ENCODE peak calls at places on chromosomes 5 and 9, in five cellular contexts. M, S, X, V and C are unnamed samples.

GRCh38 chr5:56298329-56298962 is 65.3 kb upstream of the ANKRD55 start:
- DNase-seq in V (no peak), M (no peak), S (no peak), X (no peak), C (no peak)

GRCh38 chr9:129894106-129894823 is 59.0 kb downstream of the USP20 start:
- DNase-seq in X (no peak), S (no peak), V (no peak), M (no peak), C (no peak)

GRCh38 chr9:3578786-3579185 is 53.0 kb upstream of the RFX3 start:
- DNase-seq in X (no peak), S (no peak), M (no peak), V (no peak), C (no peak)

GRCh38 chr9:96493757-96494156 is 43.8 kb downstream of the HABP4 start:
- DNase-seq in S (no peak), V (no peak), M (no peak), X (no peak), C (no peak)

GRCh38 chr5:139147743-139148079 is 50.5 kb downstream of the SIL1 start:
- DNase-seq in S (peak), X (no peak), V (peak), M (peak), C (no peak)

GRCh38 chr5:123344819-123345426 is 78.3 kb downstream of the CEP120 start:
- DNase-seq in V (peak), S (no peak), M (no peak), X (no peak), C (no peak)

GRCh38 chr5:156617426-156617825 is 232.7 kb upstream of the PPP1R2B start:
- DNase-seq in V (no peak), M (no peak), S (no peak), X (no peak), C (no peak)

GRCh38 chr5:159990506-159990905 is 18.4 kb upstream of the TTC1 start:
- DNase-seq in X (no peak), M (no peak), V (no peak), S (no peak), C (no peak)

GRCh38 chr9:36051317-36051716 is 14.6 kb downstream of the RECK start:
- DNase-seq in S (no peak), X (no peak), V (no peak), M (no peak), C (no peak)

GRCh38 chr9:105297442-105298097 is 53.1 kb downstream of the SLC44A1 start:
- DNase-seq in M (no peak), S (no peak), X (no peak), V (no peak), C (no peak)

GRCh38 chr9:121380941-121381340 is 10.9 kb upstream of the STOM start:
- DNase-seq in X (no peak), M (no peak), V (no peak), S (peak), C (no peak)

GRCh38 chr5:1747079-1747802 is 52.4 kb downstream of the MRPL36 start:
- DNase-seq in S (no peak), V (no peak), M (peak), X (no peak), C (no peak)

GRCh38 chr5:135016926-135017325 is 17.1 kb downstream of the PITX1 start:
- DNase-seq in M (peak), S (no peak), X (no peak), V (no peak), C (no peak)

GRCh38 chr9:81499021-81499454 is 190.3 kb downstream of the TLE1 start:
- DNase-seq in M (no peak), X (no peak), V (peak), S (no peak), C (no peak)

GRCh38 chr9:89489548-89490527 is 8.1 kb downstream of the SEMA4D start:
- DNase-seq in S (no peak), X (no peak), V (no peak), M (no peak), C (no peak)

GRCh38 chr5:61333351-61334223 is 1.5 kb downstream of the ZSWIM6 start:
- DNase-seq in V (peak), M (no peak), X (peak), S (peak), C (peak)

GRCh38 chr5:179694561-179694960 is 4.2 kb upstream of the CANX start:
- DNase-seq in X (no peak), M (no peak), S (no peak), V (no peak), C (no peak)

GRCh38 chr9:102700936-102701335 is 294.2 kb upstream of the CYLC2 start:
- DNase-seq in V (no peak), X (no peak), M (no peak), S (no peak), C (no peak)

GRCh38 chr9:35905912-35906679 is at the start of gene HRCT1:
- DNase-seq in S (peak), M (peak), V (peak), X (no peak), C (no peak)

GRCh38 chr5:134552301-134552700 is 26.8 kb downstream of the JADE2 start:
- DNase-seq in M (no peak), S (no peak), X (no peak), V (no peak), C (no peak)

GRCh38 chr9:120702075-120702474 is 12.2 kb downstream of the MEGF9 start:
- DNase-seq in S (no peak), X (no peak), M (no peak), V (no peak), C (no peak)

GRCh38 chr9:95462419-95463121 is 54.2 kb downstream of the PTCH1 start:
- DNase-seq in M (no peak), S (peak), X (peak), V (peak), C (peak)

GRCh38 chr9:101398930-101399640 is 434 bp downstream of the ZNF189 start:
- DNase-seq in S (peak), X (no peak), V (peak), M (peak), C (no peak)

GRCh38 chr5:154970759-154971158 is 29.9 kb downstream of the MRPL22 start:
- DNase-seq in V (no peak), S (no peak), M (no peak), X (no peak), C (no peak)

GRCh38 chr5:154966081-154966841 is 25.4 kb downstream of the MRPL22 start:
- DNase-seq in X (no peak), V (no peak), S (no peak), M (no peak), C (no peak)

GRCh38 chr5:154971501-154971900 is 30.6 kb downstream of the MRPL22 start:
- DNase-seq in V (no peak), M (no peak), S (no peak), X (no peak), C (no peak)

GRCh38 chr5:154968953-154969352 is 28.1 kb downstream of the MRPL22 start:
- DNase-seq in V (no peak), S (no peak), M (no peak), X (no peak), C (no peak)

GRCh38 chr5:154967419-154968024 is 26.6 kb downstream of the MRPL22 start:
- DNase-seq in S (no peak), M (no peak), X (no peak), V (no peak), C (no peak)
- TF ChIP-seq POLR2AphosphoS5 in S (no peak), M (no peak), X (no peak), V (no peak), C (no peak)

GRCh38 chr9:136534396-136534795 is 11.5 kb downstream of the NOTCH1 start:
- DNase-seq in V (no peak), M (no peak), S (no peak), X (no peak), C (no peak)
- TF ChIP-seq POLR2A in V (no peak), M (no peak), S (no peak), X (no peak), C (no peak)

GRCh38 chr5:154002093-154002492 is 36.6 kb downstream of the FAM114A2 start:
- DNase-seq in V (no peak), S (no peak), M (no peak), X (no peak), C (no peak)
- TF ChIP-seq POLR2AphosphoS5 in V (peak), S (peak), M (no peak), X (no peak), C (no peak)

DNA sequence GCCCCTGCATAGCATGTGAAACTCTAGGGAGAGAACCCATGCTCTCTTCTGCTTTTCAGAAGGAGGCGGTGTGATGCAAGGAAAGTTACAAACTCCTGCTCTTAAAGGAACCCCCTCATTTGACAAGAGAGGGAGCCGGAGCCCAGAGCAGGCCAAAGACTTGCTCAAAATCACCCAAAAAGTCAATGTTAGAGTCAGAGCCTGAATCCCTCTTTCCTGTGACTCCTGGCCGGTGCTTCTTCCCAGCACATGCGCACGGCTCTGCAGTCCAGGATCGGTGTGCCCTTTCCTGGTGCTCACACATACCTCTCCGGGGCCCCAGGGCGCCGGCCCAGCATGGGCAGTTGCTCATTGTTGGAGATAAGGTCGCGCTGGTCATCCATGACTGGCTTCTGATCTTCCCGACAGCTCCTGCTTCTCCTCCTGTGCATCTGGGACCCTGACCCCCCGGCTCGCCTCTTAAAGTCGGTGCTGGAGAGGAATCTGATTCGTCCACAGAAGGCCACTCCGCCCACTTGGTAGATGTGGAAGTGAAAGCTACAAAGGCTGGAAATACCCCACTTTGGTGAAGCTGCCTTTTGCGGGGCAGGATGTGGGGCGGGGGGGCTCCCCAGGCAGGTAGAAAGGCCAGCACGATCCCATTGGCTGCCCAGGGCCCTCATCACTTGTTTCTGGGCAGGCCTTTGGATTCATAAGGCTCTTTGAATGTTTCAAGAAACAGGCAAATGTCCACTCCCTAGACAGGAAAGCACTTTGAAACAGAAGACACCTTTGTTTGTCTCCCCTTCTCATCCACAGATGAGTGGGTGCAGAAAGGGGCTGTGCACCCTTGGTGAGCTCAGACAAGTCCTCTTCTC is at the start of gene CD74:
- DNase-seq in X (peak), S (peak), M (peak), V (peak), C (peak)
- TF ChIP-seq POLR2A in X (peak), S (peak), M (no peak), V (peak), C (peak)